ENCODE peak calls at places on chromosomes 12 and 14, in eight cellular contexts. P, C, Q, I, X, J, M and H are unnamed samples.
A peak's percentile ranks its signal among the peaks of the same experiment; 100 is the strongest.

GRCh38 chr14:46250113-46250703 is 401.4 kb downstream of the RPL10L start:
- DNase-seq in P (no peak), C (peak; percentile 64), Q (no peak), I (no peak), X (no peak), J (peak; percentile 36), M (no peak), H (no peak)

GRCh38 chr12:42445891-42446290 is 119.9 kb downstream of the PPHLN1 start:
- DNase-seq in P (no peak), C (no peak), Q (no peak), I (no peak), X (no peak), J (no peak), M (no peak), H (no peak)

GRCh38 chr14:33693237-33693636 is 257.6 kb downstream of the EGLN3 start:
- DNase-seq in P (no peak), C (no peak), Q (no peak), I (peak; percentile 63), X (no peak), J (no peak), M (no peak), H (no peak)

GRCh38 chr14:38944691-38945090 is 158.3 kb downstream of the SEC23A start:
- DNase-seq in P (no peak), C (no peak), Q (no peak), I (no peak), X (no peak), J (no peak), M (no peak), H (no peak)

GRCh38 chr12:2003676-2004112 is 563 bp downstream of the DCP1B start:
- DNase-seq in P (peak; percentile 21), C (peak; percentile 14), Q (no peak), I (no peak), X (no peak), J (no peak), M (no peak), H (no peak)

GRCh38 chr14:105275267-105275946 is 25.4 kb downstream of the BRF1 start:
- DNase-seq in P (peak; percentile 29), C (no peak), Q (peak; percentile 56), I (peak; percentile 14), X (no peak), J (no peak), M (peak; percentile 43), H (peak; percentile 74)

GRCh38 chr12:32583535-32583934 is 95.6 kb upstream of the DNM1L start:
- DNase-seq in P (no peak), C (peak; percentile 30), Q (no peak), I (no peak), X (no peak), J (no peak), M (no peak), H (no peak)

GRCh38 chr12:105698047-105698446 is 367.6 kb downstream of the C12orf75 start:
- DNase-seq in P (no peak), C (no peak), Q (no peak), I (no peak), X (no peak), J (no peak), M (no peak), H (no peak)

GRCh38 chr12:130675121-130675520 is 41.0 kb downstream of the RIMBP2 start:
- DNase-seq in P (no peak), C (no peak), Q (no peak), I (no peak), X (no peak), J (no peak), M (no peak), H (no peak)

GRCh38 chr14:72636094-72636493 is 257.8 kb downstream of the DPF3 start:
- DNase-seq in P (no peak), C (peak; percentile 91), Q (no peak), I (no peak), X (no peak), J (no peak), M (no peak), H (no peak)

GRCh38 chr14:101219896-101220703 is 316.6 kb upstream of the RTL1 start:
- DNase-seq in P (no peak), C (no peak), Q (no peak), I (no peak), X (no peak), J (no peak), M (no peak), H (no peak)

GRCh38 chr14:79570648-79571047 is 640.7 kb downstream of the DIO2 start:
- DNase-seq in P (no peak), C (no peak), Q (no peak), I (no peak), X (no peak), J (no peak), M (no peak), H (no peak)

GRCh38 chr12:42056130-42056529 is 88.5 kb downstream of the GXYLT1 start:
- DNase-seq in P (no peak), C (no peak), Q (no peak), I (no peak), X (no peak), J (no peak), M (no peak), H (no peak)

GRCh38 chr14:102732924-102733323 is 44.3 kb upstream of the TRAF3 start:
- DNase-seq in P (no peak), C (no peak), Q (no peak), I (no peak), X (no peak), J (no peak), M (no peak), H (no peak)

GRCh38 chr14:100648474-100649172 is 61.4 kb upstream of the BEGAIN start:
- DNase-seq in P (no peak), C (peak; percentile 21), Q (no peak), I (no peak), X (no peak), J (no peak), M (no peak), H (no peak)

GRCh38 chr14:52876806-52877205 is 74.0 kb downstream of the FERMT2 start:
- DNase-seq in P (no peak), C (no peak), Q (no peak), I (no peak), X (no peak), J (no peak), M (no peak), H (no peak)

GRCh38 chr12:12445165-12445881 is 88.4 kb downstream of the BORCS5 start:
- DNase-seq in P (no peak), C (no peak), Q (no peak), I (no peak), X (no peak), J (no peak), M (no peak), H (no peak)

DNA sequence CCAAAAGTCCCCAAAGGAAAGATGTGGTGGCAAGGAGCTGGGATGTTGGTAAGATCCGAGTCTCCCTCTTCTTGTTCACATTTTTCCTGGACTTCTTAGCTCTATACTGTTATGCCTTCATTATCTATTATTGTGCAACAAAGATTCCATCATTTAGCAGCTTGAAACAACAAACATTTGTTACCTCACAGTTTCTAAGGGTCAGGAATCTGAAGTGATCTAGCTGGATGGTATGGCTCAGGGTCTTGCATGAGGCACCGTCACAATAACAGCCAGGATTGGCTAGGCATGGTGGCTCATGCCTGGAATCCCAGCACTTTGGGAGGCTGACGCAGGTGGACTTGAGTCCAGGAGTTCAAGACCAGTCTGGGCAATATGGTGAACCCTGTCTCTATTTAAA is 51.1 kb upstream of the KRAS start:
- DNase-seq in P (no peak), C (no peak), Q (no peak), I (no peak), X (no peak), J (no peak), M (no peak), H (no peak)
- H3K4me3 ChIP-seq in P (no peak overlapping the region), C (no peak overlapping the region), Q (no peak overlapping the region), I (no peak overlapping the region), X (no peak overlapping the region), J (no peak overlapping the region), M (no peak overlapping the region), H (no peak overlapping the region)

GRCh38 chr12:109651596-109651995 is 62.0 kb upstream of the FAM222A start:
- DNase-seq in P (no peak), C (no peak), Q (no peak), I (no peak), X (no peak), J (no peak), M (no peak), H (no peak)
- H3K4me3 ChIP-seq in P (no peak overlapping the region), C (no peak overlapping the region), Q (no peak overlapping the region), I (no peak overlapping the region), X (no peak overlapping the region), J (no peak overlapping the region), M (no peak overlapping the region), H (no peak overlapping the region)

GRCh38 chr12:124286414-124286813 is 8.5 kb upstream of the RFLNA start:
- DNase-seq in P (no peak), C (no peak), Q (no peak), I (no peak), X (no peak), J (no peak), M (no peak), H (no peak)

GRCh38 chr12:124286946-124287345 is 7.9 kb upstream of the RFLNA start:
- DNase-seq in P (no peak), C (no peak), Q (no peak), I (no peak), X (no peak), J (no peak), M (no peak), H (no peak)

GRCh38 chr12:124293286-124294003 is 1.4 kb upstream of the RFLNA start:
- DNase-seq in P (no peak), C (no peak), Q (no peak), I (no peak), X (no peak), J (no peak), M (no peak), H (no peak)

GRCh38 chr12:124292385-124292784 is 2.5 kb upstream of the RFLNA start:
- DNase-seq in P (no peak), C (no peak), Q (no peak), I (no peak), X (no peak), J (no peak), M (no peak), H (no peak)

DNA sequence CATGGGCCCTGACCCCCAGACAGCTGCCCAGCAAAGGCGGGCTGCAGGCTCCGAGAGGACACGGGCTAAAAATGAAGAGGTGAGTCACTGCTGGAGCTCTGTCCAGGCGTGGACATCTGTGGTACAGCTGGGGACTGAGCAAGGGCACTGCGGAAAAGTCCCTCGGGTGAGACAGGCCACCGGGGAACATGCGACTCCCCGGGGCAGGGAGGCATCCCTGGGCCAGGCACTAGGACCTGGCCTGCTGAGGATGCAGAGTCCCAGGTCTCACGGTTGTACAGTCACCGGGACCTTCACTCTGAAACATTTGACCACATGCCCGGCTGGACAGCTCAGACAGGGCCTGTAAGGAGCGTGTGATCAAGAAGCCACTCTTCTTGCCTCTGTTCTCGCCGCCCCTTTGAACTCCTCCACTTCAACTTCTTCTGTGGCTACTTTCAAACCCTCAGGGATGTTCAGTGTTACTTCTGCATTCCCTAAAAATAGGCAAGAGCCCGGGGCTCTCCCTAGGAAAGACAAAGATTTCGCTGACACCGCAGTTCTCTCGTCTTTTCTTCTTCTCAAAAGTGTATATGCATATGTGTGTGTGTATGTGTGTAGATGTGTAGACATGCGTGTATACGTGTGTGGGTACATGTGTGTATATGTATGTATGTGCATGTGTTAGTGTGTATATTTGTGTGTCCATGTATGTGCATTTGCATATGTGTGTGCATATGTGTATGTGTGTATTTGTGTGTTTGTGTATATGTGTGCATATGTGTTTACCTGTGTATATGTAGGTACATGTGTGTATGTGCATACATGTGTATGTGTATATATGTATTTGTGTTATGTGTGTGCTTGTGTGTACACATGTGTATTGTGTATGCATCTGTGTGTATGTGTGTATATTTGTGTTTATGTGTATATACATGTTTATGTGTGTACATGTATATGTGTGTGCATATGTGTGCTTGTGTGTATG is 5.0 kb upstream of the RFLNA start:
- DNase-seq in P (no peak), C (no peak), Q (peak; percentile 59), I (no peak), X (no peak), J (no peak), M (no peak), H (no peak)
- H3K4me3 ChIP-seq in P (no peak overlapping the region), C (no peak overlapping the region), Q (peak overlapping the region; percentile 50), I (no peak overlapping the region), X (no peak overlapping the region), J (no peak overlapping the region), M (peak overlapping the region; percentile 21), H (no peak overlapping the region)

GRCh38 chr12:120999191-121000120 is 16.8 kb downstream of the C12orf43 start:
- DNase-seq in P (no peak), C (no peak), Q (no peak), I (no peak), X (no peak), J (no peak), M (no peak), H (no peak)
- H3K4me3 ChIP-seq in P (no peak overlapping the region), C (no peak overlapping the region), Q (no peak overlapping the region), I (no peak overlapping the region), X (no peak overlapping the region), J (no peak overlapping the region), M (no peak overlapping the region), H (no peak overlapping the region)